ENCODE peak calls at places on chromosomes 11 and 22, in seven cellular contexts. R, J, N, H, A, Z and C are unnamed samples.
A peak's percentile ranks its signal among the peaks of the same experiment; 100 is the strongest.

GRCh38 chr22:39612811-39613548 is 42.4 kb downstream of the CACNA1I start:
- DNase-seq in H (no peak), A (no peak), J (no peak), R (no peak), Z (no peak), N (no peak), C (no peak)

GRCh38 chr11:67261635-67261941 is 4.7 kb upstream of the GRK2 start:
- DNase-seq in H (no peak), Z (no peak), N (no peak), R (no peak), A (no peak), J (no peak), C (no peak)

GRCh38 chr11:120363436-120363835 is 27.2 kb downstream of the ARHGEF12 start:
- DNase-seq in R (no peak), Z (no peak), J (no peak), H (no peak), A (no peak), N (no peak), C (no peak)

GRCh38 chr11:61701298-61701993 is 21.3 kb downstream of the DAGLA start:
- DNase-seq in A (peak; percentile 64), N (no peak), H (peak; percentile 58), J (no peak), R (peak; percentile 76), Z (peak; percentile 37), C (no peak)

GRCh38 chr11:103359221-103359620 is 250.0 kb downstream of the DYNC2H1 start:
- DNase-seq in Z (peak; percentile 20), N (no peak), A (no peak), J (no peak), R (no peak), H (no peak), C (no peak)

GRCh38 chr11:10309163-10310093 is 4.6 kb downstream of the ADM start:
- DNase-seq in R (no peak), N (no peak), A (no peak), J (no peak), Z (peak; percentile 74), H (peak; percentile 42), C (no peak)

GRCh38 chr11:115652094-115652493 is 147.9 kb upstream of the CADM1 start:
- DNase-seq in H (no peak), Z (no peak), R (no peak), A (no peak), N (no peak), J (no peak), C (no peak)

GRCh38 chr22:26702906-26703830 is 45.8 kb downstream of the MIAT start:
- DNase-seq in J (no peak), H (no peak), R (no peak), Z (no peak), N (no peak), A (no peak), C (no peak)

GRCh38 chr22:36755316-36755715 is 20.6 kb downstream of the IFT27 start:
- DNase-seq in J (no peak), H (no peak), R (no peak), Z (no peak), A (no peak), N (no peak), C (no peak)

GRCh38 chr22:44118645-44119315 is 61.9 kb upstream of the PARVG start:
- DNase-seq in H (no peak), J (no peak), Z (no peak), R (no peak), A (no peak), N (no peak), C (no peak)

GRCh38 chr11:7655253-7656217 is 17.8 kb downstream of the CYB5R2 start:
- DNase-seq in H (no peak), A (no peak), J (no peak), N (no peak), Z (peak; percentile 20), R (no peak), C (no peak)

GRCh38 chr22:17366830-17367229 is 2.4 kb upstream of the CECR2 start:
- DNase-seq in A (peak; percentile 37), H (peak; percentile 63), Z (no peak), J (no peak), N (peak; percentile 43), R (peak; percentile 79), C (no peak)

GRCh38 chr11:41498726-41499125 is 39.3 kb upstream of the LRRC4C start:
- DNase-seq in H (no peak), R (no peak), A (peak; percentile 5), Z (no peak), N (no peak), J (no peak), C (no peak)

GRCh38 chr11:77107950-77108349 is 5.3 kb downstream of the OMP start:
- DNase-seq in A (no peak), R (no peak), H (no peak), J (no peak), N (no peak), Z (peak; percentile 60), C (no peak)

GRCh38 chr11:92306966-92307504 is 82.4 kb downstream of the FAT3 start:
- DNase-seq in H (no peak), J (no peak), A (no peak), Z (no peak), R (no peak), N (no peak), C (no peak)

GRCh38 chr11:35174666-35175065 is 35.7 kb downstream of the CD44 start:
- DNase-seq in N (no peak), Z (no peak), R (no peak), J (no peak), H (no peak), A (no peak), C (no peak)

GRCh38 chr11:104668797-104669463 is 229.3 kb downstream of the CASP12 start:
- DNase-seq in Z (peak; percentile 58), R (no peak), H (no peak), N (no peak), A (no peak), J (no peak), C (no peak)

GRCh38 chr22:41288245-41288946 is 2.4 kb upstream of the RANGAP1 start:
- DNase-seq in N (no peak), A (no peak), H (no peak), Z (peak; percentile 92), J (no peak), R (no peak), C (no peak)
- TF ChIP-seq TAF1 in N (no peak), A (no peak), H (no peak), Z (peak; percentile 43), J (no peak), R (peak; percentile 45), C (no peak)

GRCh38 chr22:43004362-43005035 is 10.4 kb downstream of the PACSIN2 start:
- DNase-seq in R (no peak), A (no peak), J (no peak), Z (peak; percentile 58), N (no peak), H (no peak), C (no peak)
- TF ChIP-seq TAF1 in R (no peak), A (no peak), J (no peak), Z (no peak), N (no peak), H (no peak), C (no peak)

DNA sequence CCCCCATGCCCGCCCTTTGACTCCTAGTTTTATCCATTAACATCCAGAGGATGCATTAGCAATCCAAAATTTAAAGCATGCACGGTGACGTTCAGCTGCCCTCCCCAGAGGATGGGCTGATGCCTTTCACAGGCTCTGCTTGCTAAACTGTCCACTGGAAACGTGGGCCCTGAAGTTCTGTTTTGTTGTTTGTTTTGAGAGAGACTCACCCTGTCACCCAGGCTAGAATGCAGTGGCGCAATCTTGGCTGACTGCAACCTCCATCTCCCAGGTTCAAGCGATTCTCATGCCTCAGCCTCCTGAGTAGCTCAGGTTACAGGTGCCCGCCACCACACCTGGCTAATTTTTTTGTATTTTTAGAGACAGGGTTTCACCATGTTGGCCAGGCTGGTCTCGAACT is 39.3 kb downstream of the NFRKB start:
- DNase-seq in Z (no peak), A (no peak), J (no peak), N (no peak), R (no peak), H (no peak), C (no peak)
- TF ChIP-seq TAF1 in Z (no peak), A (no peak), J (no peak), N (no peak), R (no peak), H (no peak), C (no peak)

GRCh38 chr11:95647355-95647754 is 142.2 kb downstream of the FAM76B start:
- DNase-seq in R (no peak), N (no peak), A (no peak), Z (no peak), H (no peak), J (no peak), C (no peak)

GRCh38 chr11:95638501-95638900 is 151.1 kb downstream of the FAM76B start:
- DNase-seq in N (no peak), H (no peak), J (no peak), Z (no peak), A (no peak), R (no peak), C (no peak)

GRCh38 chr11:95641506-95641905 is 148.1 kb downstream of the FAM76B start:
- DNase-seq in N (peak; percentile 16), A (no peak), J (peak; percentile 60), Z (no peak), R (no peak), H (no peak), C (peak; percentile 9)
- TF ChIP-seq TAF1 in N (no peak), A (no peak), J (no peak), Z (no peak), R (no peak), H (no peak), C (no peak)

GRCh38 chr22:32326647-32327046 is 31.0 kb upstream of the RFPL3 start:
- DNase-seq in H (no peak), Z (no peak), J (no peak), N (no peak), R (peak; percentile 34), A (no peak), C (no peak)
- TF ChIP-seq TAF1 in H (no peak), Z (no peak), J (no peak), N (no peak), R (no peak), A (no peak), C (no peak)

DNA sequence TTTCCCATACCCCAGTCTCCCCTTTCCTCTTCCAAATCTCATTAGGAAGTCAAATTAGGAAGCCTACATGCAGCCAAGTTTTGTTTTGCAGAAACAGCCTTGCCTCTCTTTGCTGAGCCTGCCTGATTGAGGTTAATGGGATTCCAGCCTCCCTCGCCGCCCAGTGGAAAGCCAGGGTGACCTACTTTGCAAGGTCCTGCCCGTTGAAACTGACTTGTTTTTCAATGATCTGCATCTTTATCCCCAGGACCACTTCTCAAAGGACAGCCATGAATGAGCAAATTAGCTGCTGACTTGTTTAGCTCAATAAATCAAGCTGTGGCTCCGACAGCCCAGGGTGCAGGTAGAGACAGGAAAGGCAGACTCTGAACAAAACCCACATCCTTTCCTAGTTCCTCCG is 110.4 kb downstream of the RRAS2 start:
- DNase-seq in R (no peak), J (no peak), Z (no peak), A (peak; percentile 43), H (no peak), N (no peak), C (no peak)
- TF ChIP-seq TAF1 in R (no peak), J (no peak), Z (no peak), A (no peak), H (no peak), N (no peak), C (no peak)

GRCh38 chr22:48979482-48979881 is 848.2 kb downstream of the BRD1 start:
- DNase-seq in A (no peak), N (no peak), Z (peak; percentile 18), H (peak; percentile 16), J (no peak), R (no peak), C (no peak)
- TF ChIP-seq TAF1 in A (no peak), N (no peak), Z (no peak), H (no peak), J (no peak), R (no peak), C (no peak)

GRCh38 chr22:24392218-24392931 is 35.0 kb upstream of the ADORA2A start:
- DNase-seq in A (peak; percentile 62), Z (no peak), J (no peak), H (no peak), N (no peak), R (no peak), C (no peak)
- TF ChIP-seq TAF1 in A (no peak), Z (no peak), J (no peak), H (no peak), N (no peak), R (no peak), C (no peak)